ENCODE peak calls at places on chromosomes 6 and 20, in five cellular contexts. One of them, this sample, is unnamed.

GRCh38 chr20:64164123-64164836 is at the start of gene MYT1:
- DNase-seq in neural progenitor cell: no peak
- DNase-seq in GM23338: no peak
- DNase-seq in HCT116: no peak
- DNase-seq in SK-N-SH: peak; percentile 81
- DNase-seq in this sample: no peak

GRCh38 chr6:32602403-32602802 is 12.8 kb upstream of the HLA-DRB1 start:
- DNase-seq in SK-N-SH: no peak
- DNase-seq in neural progenitor cell: no peak
- DNase-seq in HCT116: no peak
- DNase-seq in GM23338: no peak
- DNase-seq in this sample: no peak

GRCh38 chr20:34143951-34144350 is 31.9 kb upstream of the EIF2S2 start:
- DNase-seq in SK-N-SH: no peak
- DNase-seq in GM23338: no peak
- DNase-seq in HCT116: no peak
- DNase-seq in neural progenitor cell: no peak
- DNase-seq in this sample: no peak

GRCh38 chr6:65004283-65004682 is 702.7 kb downstream of the EYS start:
- DNase-seq in HCT116: no peak
- DNase-seq in GM23338: no peak
- DNase-seq in SK-N-SH: no peak
- DNase-seq in neural progenitor cell: no peak
- DNase-seq in this sample: no peak

GRCh38 chr6:165308926-165309731 is at the start of gene C6orf118:
- DNase-seq in GM23338: peak; percentile 93
- DNase-seq in HCT116: no peak
- DNase-seq in neural progenitor cell: peak; percentile 93
- DNase-seq in SK-N-SH: peak; percentile 84
- DNase-seq in this sample: no peak

GRCh38 chr6:33177552-33178446 is 14.5 kb downstream of the COL11A2 start:
- DNase-seq in neural progenitor cell: no peak
- DNase-seq in HCT116: no peak
- DNase-seq in GM23338: no peak
- DNase-seq in SK-N-SH: no peak
- DNase-seq in this sample: no peak

GRCh38 chr6:1993049-1993448 is 252.4 kb downstream of the GMDS start:
- DNase-seq in SK-N-SH: no peak
- DNase-seq in HCT116: no peak
- DNase-seq in neural progenitor cell: no peak
- DNase-seq in GM23338: no peak
- DNase-seq in this sample: no peak

GRCh38 chr6:113734886-113735481 is 122.2 kb upstream of the MARCKS start:
- DNase-seq in SK-N-SH: no peak
- DNase-seq in HCT116: no peak
- DNase-seq in GM23338: no peak
- DNase-seq in neural progenitor cell: no peak
- DNase-seq in this sample: no peak

GRCh38 chr6:37783831-37784584 is 35.5 kb upstream of the ZFAND3 start:
- DNase-seq in neural progenitor cell: peak; percentile 48
- DNase-seq in HCT116: no peak
- DNase-seq in SK-N-SH: no peak
- DNase-seq in GM23338: peak; percentile 55
- DNase-seq in this sample: no peak

GRCh38 chr6:136582702-136583471 is 32.7 kb upstream of the MAP7 start:
- DNase-seq in HCT116: peak; percentile 22
- DNase-seq in GM23338: peak; percentile 21
- DNase-seq in neural progenitor cell: no peak
- DNase-seq in SK-N-SH: peak; percentile 36
- DNase-seq in this sample: peak; percentile 52

GRCh38 chr20:8943638-8944037 is 125.2 kb upstream of the PLCB4 start:
- DNase-seq in SK-N-SH: no peak
- DNase-seq in HCT116: no peak
- DNase-seq in neural progenitor cell: no peak
- DNase-seq in GM23338: no peak
- DNase-seq in this sample: no peak

GRCh38 chr6:154402081-154402780 is 45.6 kb upstream of the IPCEF1 start:
- DNase-seq in GM23338: no peak
- DNase-seq in SK-N-SH: no peak
- DNase-seq in neural progenitor cell: no peak
- DNase-seq in HCT116: no peak
- DNase-seq in this sample: no peak

GRCh38 chr6:88952065-88952704 is 11.2 kb downstream of the RNGTT start:
- DNase-seq in HCT116: no peak
- DNase-seq in SK-N-SH: no peak
- DNase-seq in neural progenitor cell: no peak
- DNase-seq in GM23338: no peak
- DNase-seq in this sample: no peak

GRCh38 chr6:33719326-33719987 is 8.0 kb upstream of the UQCC2 start:
- DNase-seq in neural progenitor cell: no peak
- DNase-seq in SK-N-SH: no peak
- DNase-seq in HCT116: no peak
- DNase-seq in GM23338: no peak
- DNase-seq in this sample: no peak

GRCh38 chr6:108597601-108598315 is 37.0 kb downstream of the FOXO3 start:
- DNase-seq in GM23338: no peak
- DNase-seq in neural progenitor cell: no peak
- DNase-seq in SK-N-SH: no peak
- DNase-seq in HCT116: no peak
- DNase-seq in this sample: peak; percentile 35

GRCh38 chr6:12369781-12370262 is 79.7 kb downstream of the EDN1 start:
- DNase-seq in neural progenitor cell: no peak
- DNase-seq in SK-N-SH: no peak
- DNase-seq in GM23338: no peak
- DNase-seq in HCT116: no peak
- DNase-seq in this sample: peak; percentile 12

GRCh38 chr6:170293881-170294755 is 3.2 kb upstream of the DLL1 start:
- DNase-seq in neural progenitor cell: peak; percentile 71
- DNase-seq in SK-N-SH: peak; percentile 36
- DNase-seq in GM23338: no peak
- DNase-seq in HCT116: no peak
- DNase-seq in this sample: no peak

GRCh38 chr6:45599053-45599452 is 221.3 kb upstream of the SUPT3H start:
- DNase-seq in SK-N-SH: no peak
- DNase-seq in HCT116: no peak
- DNase-seq in neural progenitor cell: no peak
- DNase-seq in GM23338: no peak
- DNase-seq in this sample: no peak

GRCh38 chr20:10961651-10962288 is 288.0 kb upstream of the JAG1 start:
- DNase-seq in neural progenitor cell: no peak
- DNase-seq in HCT116: no peak
- DNase-seq in SK-N-SH: no peak
- DNase-seq in GM23338: no peak
- DNase-seq in this sample: no peak

GRCh38 chr20:10962937-10963336 is 289.1 kb upstream of the JAG1 start:
- DNase-seq in SK-N-SH: no peak
- DNase-seq in GM23338: no peak
- DNase-seq in neural progenitor cell: no peak
- DNase-seq in HCT116: no peak
- DNase-seq in this sample: no peak

GRCh38 chr20:10963717-10964266 is 290.0 kb upstream of the JAG1 start:
- DNase-seq in GM23338: no peak
- DNase-seq in SK-N-SH: no peak
- DNase-seq in neural progenitor cell: no peak
- DNase-seq in HCT116: no peak
- DNase-seq in this sample: no peak

GRCh38 chr20:10970109-10970508 is 296.3 kb upstream of the JAG1 start:
- DNase-seq in GM23338: no peak
- DNase-seq in neural progenitor cell: no peak
- DNase-seq in SK-N-SH: no peak
- DNase-seq in HCT116: no peak
- DNase-seq in this sample: no peak

GRCh38 chr20:10965936-10966470 is 292.2 kb upstream of the JAG1 start:
- DNase-seq in SK-N-SH: no peak
- DNase-seq in HCT116: no peak
- DNase-seq in GM23338: no peak
- DNase-seq in neural progenitor cell: no peak
- DNase-seq in this sample: no peak
- TF ChIP-seq EZH2phosphoT487 in SK-N-SH: no peak
- TF ChIP-seq EZH2phosphoT487 in HCT116: no peak
- TF ChIP-seq EZH2phosphoT487 in GM23338: no peak
- TF ChIP-seq EZH2phosphoT487 in neural progenitor cell: no peak
- TF ChIP-seq EZH2phosphoT487 in this sample: no peak

DNA sequence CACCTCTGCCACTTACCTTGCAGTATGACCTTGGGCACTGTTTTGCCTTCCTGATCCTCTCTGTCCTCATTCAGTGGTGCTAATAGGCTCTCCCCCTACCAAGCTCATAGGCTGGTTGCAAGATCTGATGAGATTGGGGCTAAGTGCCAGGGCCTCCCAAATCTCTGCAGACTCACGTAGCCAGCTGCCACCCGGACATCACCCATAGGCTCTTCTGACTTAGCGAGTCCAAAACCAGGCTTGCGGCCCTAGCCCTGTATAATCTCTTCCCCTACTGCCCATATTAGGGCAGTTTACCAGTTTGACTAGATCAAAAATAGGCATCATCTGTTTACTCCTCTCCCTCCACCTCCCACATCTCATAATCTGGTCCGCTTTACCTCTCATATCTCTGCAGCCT is 54.2 kb upstream of the VSTM2L start:
- DNase-seq in SK-N-SH: no peak
- DNase-seq in HCT116: no peak
- DNase-seq in neural progenitor cell: no peak
- DNase-seq in GM23338: no peak
- DNase-seq in this sample: no peak
- H3K36me3 ChIP-seq in SK-N-SH: no peaks in the 10 kb centered on the region
- H3K36me3 ChIP-seq in HCT116: peaks cover 4% of the 10 kb centered on the region
- H3K36me3 ChIP-seq in neural progenitor cell: no peaks in the 10 kb centered on the region
- H3K36me3 ChIP-seq in GM23338: no peaks in the 10 kb centered on the region
- H3K36me3 ChIP-seq in this sample: peaks cover 23% of the 10 kb centered on the region

GRCh38 chr6:148967128-148967527 is 220.3 kb downstream of the UST start:
- DNase-seq in GM23338: no peak
- DNase-seq in SK-N-SH: no peak
- DNase-seq in neural progenitor cell: no peak
- DNase-seq in HCT116: no peak
- DNase-seq in this sample: no peak

GRCh38 chr6:148969679-148970078 is 222.8 kb downstream of the UST start:
- DNase-seq in HCT116: no peak
- DNase-seq in neural progenitor cell: peak; percentile 73
- DNase-seq in SK-N-SH: no peak
- DNase-seq in GM23338: peak; percentile 49
- DNase-seq in this sample: no peak

GRCh38 chr6:148969271-148969666 is 222.4 kb downstream of the UST start:
- DNase-seq in HCT116: no peak
- DNase-seq in SK-N-SH: no peak
- DNase-seq in neural progenitor cell: no peak
- DNase-seq in GM23338: no peak
- DNase-seq in this sample: no peak

GRCh38 chr6:148968636-148969270 is 221.9 kb downstream of the UST start:
- DNase-seq in SK-N-SH: no peak
- DNase-seq in HCT116: no peak
- DNase-seq in neural progenitor cell: no peak
- DNase-seq in GM23338: no peak
- DNase-seq in this sample: no peak

GRCh38 chr6:148967546-148967945 is 220.7 kb downstream of the UST start:
- DNase-seq in neural progenitor cell: peak; percentile 59
- DNase-seq in GM23338: no peak
- DNase-seq in HCT116: no peak
- DNase-seq in SK-N-SH: no peak
- DNase-seq in this sample: no peak
- H3K4me1 ChIP-seq in neural progenitor cell: peaks cover 50% of the 10 kb centered on the region
- H3K4me1 ChIP-seq in GM23338: peaks cover 57% of the 10 kb centered on the region
- H3K4me1 ChIP-seq in HCT116: peaks cover 4% of the 10 kb centered on the region
- H3K4me1 ChIP-seq in SK-N-SH: no peaks in the 10 kb centered on the region
- H3K4me1 ChIP-seq in this sample: peaks cover 14% of the 10 kb centered on the region

GRCh38 chr6:123962508-123962907 is 158.8 kb downstream of the NKAIN2 start:
- DNase-seq in HCT116: no peak
- DNase-seq in SK-N-SH: no peak
- DNase-seq in neural progenitor cell: no peak
- DNase-seq in GM23338: no peak
- DNase-seq in this sample: no peak
- TF ChIP-seq EZH2phosphoT487 in HCT116: no peak
- TF ChIP-seq EZH2phosphoT487 in SK-N-SH: no peak
- TF ChIP-seq EZH2phosphoT487 in neural progenitor cell: no peak
- TF ChIP-seq EZH2phosphoT487 in GM23338: no peak
- TF ChIP-seq EZH2phosphoT487 in this sample: no peak

GRCh38 chr6:47434372-47435253 is 43.0 kb upstream of the CD2AP start:
- DNase-seq in GM23338: no peak
- DNase-seq in HCT116: no peak
- DNase-seq in neural progenitor cell: no peak
- DNase-seq in SK-N-SH: no peak
- DNase-seq in this sample: no peak

GRCh38 chr6:47428288-47428687 is 49.3 kb upstream of the CD2AP start:
- DNase-seq in GM23338: no peak
- DNase-seq in SK-N-SH: no peak
- DNase-seq in neural progenitor cell: no peak
- DNase-seq in HCT116: no peak
- DNase-seq in this sample: no peak

GRCh38 chr6:47426524-47427302 is 50.9 kb upstream of the CD2AP start:
- DNase-seq in neural progenitor cell: no peak
- DNase-seq in SK-N-SH: no peak
- DNase-seq in GM23338: no peak
- DNase-seq in HCT116: no peak
- DNase-seq in this sample: no peak

GRCh38 chr6:47424436-47424836 is 53.2 kb upstream of the CD2AP start:
- DNase-seq in SK-N-SH: no peak
- DNase-seq in GM23338: no peak
- DNase-seq in neural progenitor cell: no peak
- DNase-seq in HCT116: no peak
- DNase-seq in this sample: no peak

DNA sequence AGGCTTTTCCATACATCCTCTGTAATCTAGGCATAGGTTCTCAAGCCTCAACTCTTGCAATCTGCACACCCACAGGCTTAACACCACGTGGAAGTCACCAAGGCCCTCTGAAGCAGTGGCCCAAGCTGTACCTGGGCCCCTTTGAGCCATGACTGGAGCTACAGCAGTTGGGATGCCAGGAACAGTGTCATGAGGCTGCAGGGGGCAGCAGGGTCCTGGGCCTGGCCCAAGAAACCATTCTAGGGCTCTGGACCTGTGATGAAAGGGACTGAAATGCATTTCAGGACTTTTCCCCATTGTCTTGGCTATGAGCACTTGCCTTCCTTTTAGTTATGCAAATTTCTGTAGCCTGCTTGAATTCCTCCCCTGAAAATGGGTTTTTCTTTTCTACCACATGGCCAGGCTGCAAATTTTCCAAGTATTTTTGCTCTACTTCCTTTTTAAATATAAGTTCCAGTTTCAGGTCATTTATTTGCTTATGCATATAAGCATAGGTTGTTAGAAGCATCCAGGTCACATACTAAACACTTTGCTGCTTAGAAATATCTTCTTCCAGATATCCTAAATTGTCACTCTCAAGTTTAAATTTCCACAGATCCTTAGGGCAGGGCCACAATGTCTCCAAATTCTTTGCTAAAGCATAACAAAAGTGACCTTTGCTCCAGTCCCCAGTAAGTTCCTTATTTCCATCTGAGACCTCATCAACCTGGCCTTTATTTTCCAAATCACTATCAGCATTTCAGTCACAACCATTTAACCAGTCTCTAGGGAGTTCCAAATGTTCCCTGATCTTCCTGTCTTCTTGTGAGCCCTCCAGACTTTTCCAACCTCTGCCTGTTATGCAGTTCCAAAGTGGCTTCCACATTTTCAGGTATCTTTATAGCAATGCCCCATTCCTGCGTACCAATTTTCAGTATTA is 48.6 kb upstream of the CD2AP start:
- DNase-seq in SK-N-SH: no peak
- DNase-seq in neural progenitor cell: no peak
- DNase-seq in GM23338: peak; percentile 86
- DNase-seq in HCT116: no peak
- DNase-seq in this sample: no peak
- H3K36me3 ChIP-seq in SK-N-SH: no peaks in the 10 kb centered on the region
- H3K36me3 ChIP-seq in neural progenitor cell: no peaks in the 10 kb centered on the region
- H3K36me3 ChIP-seq in GM23338: peaks cover 3% of the 10 kb centered on the region
- H3K36me3 ChIP-seq in HCT116: no peaks in the 10 kb centered on the region
- H3K36me3 ChIP-seq in this sample: no peaks in the 10 kb centered on the region